ENCODE peak calls at places on chromosome 3, in six cellular contexts. One of them, this sample, is unnamed.

GRCh38 chr3:194879991-194880939 is 194.6 kb downstream of the FAM43A start:
- DNase-seq in Right ventricle myocardium superior: peak; percentile 87
- DNase-seq in stimulated activated CD4-positive, alpha-beta T cell treated with anti-CD3 and anti-CD28 coated beads, Interleukin-1b, Interleukin-23, amount 100 ng/mL, for 4 hours: no peak
- DNase-seq in stimulated activated CD8-positive, alpha-beta memory T cell treated with anti-CD3 and anti-CD28 coated beads, Interleukin-15, amount 100 ng/mL, for 24 hours: no peak
- DNase-seq in effector memory CD4-positive, alpha-beta T cell: no peak
- DNase-seq in lower lobe of right lung: no peak
- DNase-seq in this sample: peak; percentile 81

GRCh38 chr3:101038393-101038792 is 45.2 kb upstream of the ABI3BP start:
- DNase-seq in Right ventricle myocardium superior: no peak
- DNase-seq in stimulated activated CD4-positive, alpha-beta T cell treated with anti-CD3 and anti-CD28 coated beads, Interleukin-1b, Interleukin-23, amount 100 ng/mL, for 4 hours: no peak
- DNase-seq in stimulated activated CD8-positive, alpha-beta memory T cell treated with anti-CD3 and anti-CD28 coated beads, Interleukin-15, amount 100 ng/mL, for 24 hours: no peak
- DNase-seq in effector memory CD4-positive, alpha-beta T cell: no peak
- DNase-seq in lower lobe of right lung: no peak
- DNase-seq in this sample: no peak

GRCh38 chr3:47464603-47465002 is 11.1 kb downstream of the SCAP start:
- DNase-seq in Right ventricle myocardium superior: no peak
- DNase-seq in stimulated activated CD4-positive, alpha-beta T cell treated with anti-CD3 and anti-CD28 coated beads, Interleukin-1b, Interleukin-23, amount 100 ng/mL, for 4 hours: no peak
- DNase-seq in stimulated activated CD8-positive, alpha-beta memory T cell treated with anti-CD3 and anti-CD28 coated beads, Interleukin-15, amount 100 ng/mL, for 24 hours: no peak
- DNase-seq in effector memory CD4-positive, alpha-beta T cell: no peak
- DNase-seq in lower lobe of right lung: no peak
- DNase-seq in this sample: no peak

GRCh38 chr3:154095832-154096421 is 25.3 kb upstream of the ARHGEF26 start:
- DNase-seq in Right ventricle myocardium superior: no peak
- DNase-seq in stimulated activated CD4-positive, alpha-beta T cell treated with anti-CD3 and anti-CD28 coated beads, Interleukin-1b, Interleukin-23, amount 100 ng/mL, for 4 hours: no peak
- DNase-seq in stimulated activated CD8-positive, alpha-beta memory T cell treated with anti-CD3 and anti-CD28 coated beads, Interleukin-15, amount 100 ng/mL, for 24 hours: no peak
- DNase-seq in effector memory CD4-positive, alpha-beta T cell: no peak
- DNase-seq in lower lobe of right lung: no peak
- DNase-seq in this sample: no peak

GRCh38 chr3:192772495-192772894 is 45.2 kb upstream of the FGF12 start:
- DNase-seq in Right ventricle myocardium superior: peak; percentile 61
- DNase-seq in stimulated activated CD4-positive, alpha-beta T cell treated with anti-CD3 and anti-CD28 coated beads, Interleukin-1b, Interleukin-23, amount 100 ng/mL, for 4 hours: no peak
- DNase-seq in stimulated activated CD8-positive, alpha-beta memory T cell treated with anti-CD3 and anti-CD28 coated beads, Interleukin-15, amount 100 ng/mL, for 24 hours: no peak
- DNase-seq in effector memory CD4-positive, alpha-beta T cell: no peak
- DNase-seq in lower lobe of right lung: no peak
- DNase-seq in this sample: no peak

GRCh38 chr3:177448987-177449975 is 252.0 kb upstream of the TBL1XR1 start:
- DNase-seq in Right ventricle myocardium superior: no peak
- DNase-seq in stimulated activated CD4-positive, alpha-beta T cell treated with anti-CD3 and anti-CD28 coated beads, Interleukin-1b, Interleukin-23, amount 100 ng/mL, for 4 hours: no peak
- DNase-seq in stimulated activated CD8-positive, alpha-beta memory T cell treated with anti-CD3 and anti-CD28 coated beads, Interleukin-15, amount 100 ng/mL, for 24 hours: no peak
- DNase-seq in effector memory CD4-positive, alpha-beta T cell: no peak
- DNase-seq in lower lobe of right lung: peak; percentile 72
- DNase-seq in this sample: peak; percentile 54

GRCh38 chr3:174330303-174330702 is 528.8 kb upstream of the NAALADL2 start:
- DNase-seq in Right ventricle myocardium superior: no peak
- DNase-seq in stimulated activated CD4-positive, alpha-beta T cell treated with anti-CD3 and anti-CD28 coated beads, Interleukin-1b, Interleukin-23, amount 100 ng/mL, for 4 hours: no peak
- DNase-seq in stimulated activated CD8-positive, alpha-beta memory T cell treated with anti-CD3 and anti-CD28 coated beads, Interleukin-15, amount 100 ng/mL, for 24 hours: no peak
- DNase-seq in effector memory CD4-positive, alpha-beta T cell: no peak
- DNase-seq in lower lobe of right lung: no peak
- DNase-seq in this sample: no peak

GRCh38 chr3:49618412-49618811 is 55.7 kb upstream of the APEH start:
- DNase-seq in Right ventricle myocardium superior: no peak
- DNase-seq in stimulated activated CD4-positive, alpha-beta T cell treated with anti-CD3 and anti-CD28 coated beads, Interleukin-1b, Interleukin-23, amount 100 ng/mL, for 4 hours: no peak
- DNase-seq in stimulated activated CD8-positive, alpha-beta memory T cell treated with anti-CD3 and anti-CD28 coated beads, Interleukin-15, amount 100 ng/mL, for 24 hours: no peak
- DNase-seq in effector memory CD4-positive, alpha-beta T cell: no peak
- DNase-seq in lower lobe of right lung: no peak
- DNase-seq in this sample: no peak

GRCh38 chr3:72746412-72747411 is 101.5 kb downstream of the SHQ1 start:
- DNase-seq in Right ventricle myocardium superior: no peak
- DNase-seq in stimulated activated CD4-positive, alpha-beta T cell treated with anti-CD3 and anti-CD28 coated beads, Interleukin-1b, Interleukin-23, amount 100 ng/mL, for 4 hours: no peak
- DNase-seq in stimulated activated CD8-positive, alpha-beta memory T cell treated with anti-CD3 and anti-CD28 coated beads, Interleukin-15, amount 100 ng/mL, for 24 hours: no peak
- DNase-seq in effector memory CD4-positive, alpha-beta T cell: no peak
- DNase-seq in lower lobe of right lung: no peak
- DNase-seq in this sample: no peak

GRCh38 chr3:129503387-129504010 is 24.9 kb upstream of the RHO start:
- DNase-seq in Right ventricle myocardium superior: no peak
- DNase-seq in stimulated activated CD4-positive, alpha-beta T cell treated with anti-CD3 and anti-CD28 coated beads, Interleukin-1b, Interleukin-23, amount 100 ng/mL, for 4 hours: no peak
- DNase-seq in stimulated activated CD8-positive, alpha-beta memory T cell treated with anti-CD3 and anti-CD28 coated beads, Interleukin-15, amount 100 ng/mL, for 24 hours: no peak
- DNase-seq in effector memory CD4-positive, alpha-beta T cell: no peak
- DNase-seq in lower lobe of right lung: no peak
- DNase-seq in this sample: peak; percentile 21

GRCh38 chr3:46922871-46923558 is 45.5 kb downstream of the PTH1R start:
- DNase-seq in Right ventricle myocardium superior: no peak
- DNase-seq in stimulated activated CD4-positive, alpha-beta T cell treated with anti-CD3 and anti-CD28 coated beads, Interleukin-1b, Interleukin-23, amount 100 ng/mL, for 4 hours: no peak
- DNase-seq in stimulated activated CD8-positive, alpha-beta memory T cell treated with anti-CD3 and anti-CD28 coated beads, Interleukin-15, amount 100 ng/mL, for 24 hours: no peak
- DNase-seq in effector memory CD4-positive, alpha-beta T cell: no peak
- DNase-seq in lower lobe of right lung: peak; percentile 38
- DNase-seq in this sample: peak; percentile 74

GRCh38 chr3:151425640-151426336 is 35.1 kb downstream of the IGSF10 start:
- DNase-seq in Right ventricle myocardium superior: no peak
- DNase-seq in stimulated activated CD4-positive, alpha-beta T cell treated with anti-CD3 and anti-CD28 coated beads, Interleukin-1b, Interleukin-23, amount 100 ng/mL, for 4 hours: no peak
- DNase-seq in stimulated activated CD8-positive, alpha-beta memory T cell treated with anti-CD3 and anti-CD28 coated beads, Interleukin-15, amount 100 ng/mL, for 24 hours: no peak
- DNase-seq in effector memory CD4-positive, alpha-beta T cell: no peak
- DNase-seq in lower lobe of right lung: no peak
- DNase-seq in this sample: no peak

GRCh38 chr3:64327039-64327804 is 102.0 kb upstream of the PRICKLE2 start:
- DNase-seq in Right ventricle myocardium superior: peak; percentile 79
- DNase-seq in stimulated activated CD4-positive, alpha-beta T cell treated with anti-CD3 and anti-CD28 coated beads, Interleukin-1b, Interleukin-23, amount 100 ng/mL, for 4 hours: no peak
- DNase-seq in stimulated activated CD8-positive, alpha-beta memory T cell treated with anti-CD3 and anti-CD28 coated beads, Interleukin-15, amount 100 ng/mL, for 24 hours: no peak
- DNase-seq in effector memory CD4-positive, alpha-beta T cell: no peak
- DNase-seq in lower lobe of right lung: no peak
- DNase-seq in this sample: peak; percentile 89

GRCh38 chr3:45992820-45993219 is 2.8 kb downstream of the FYCO1 start:
- DNase-seq in Right ventricle myocardium superior: no peak
- DNase-seq in stimulated activated CD4-positive, alpha-beta T cell treated with anti-CD3 and anti-CD28 coated beads, Interleukin-1b, Interleukin-23, amount 100 ng/mL, for 4 hours: no peak
- DNase-seq in stimulated activated CD8-positive, alpha-beta memory T cell treated with anti-CD3 and anti-CD28 coated beads, Interleukin-15, amount 100 ng/mL, for 24 hours: no peak
- DNase-seq in effector memory CD4-positive, alpha-beta T cell: no peak
- DNase-seq in lower lobe of right lung: no peak
- DNase-seq in this sample: no peak

GRCh38 chr3:58088501-58088900 is 80.3 kb downstream of the FLNB start:
- DNase-seq in Right ventricle myocardium superior: no peak
- DNase-seq in stimulated activated CD4-positive, alpha-beta T cell treated with anti-CD3 and anti-CD28 coated beads, Interleukin-1b, Interleukin-23, amount 100 ng/mL, for 4 hours: no peak
- DNase-seq in stimulated activated CD8-positive, alpha-beta memory T cell treated with anti-CD3 and anti-CD28 coated beads, Interleukin-15, amount 100 ng/mL, for 24 hours: no peak
- DNase-seq in effector memory CD4-positive, alpha-beta T cell: no peak
- DNase-seq in lower lobe of right lung: no peak
- DNase-seq in this sample: no peak

GRCh38 chr3:12299026-12299425 is 10.2 kb downstream of the PPARG start:
- DNase-seq in Right ventricle myocardium superior: no peak
- DNase-seq in stimulated activated CD4-positive, alpha-beta T cell treated with anti-CD3 and anti-CD28 coated beads, Interleukin-1b, Interleukin-23, amount 100 ng/mL, for 4 hours: no peak
- DNase-seq in stimulated activated CD8-positive, alpha-beta memory T cell treated with anti-CD3 and anti-CD28 coated beads, Interleukin-15, amount 100 ng/mL, for 24 hours: no peak
- DNase-seq in effector memory CD4-positive, alpha-beta T cell: no peak
- DNase-seq in lower lobe of right lung: no peak
- DNase-seq in this sample: no peak

GRCh38 chr3:15948403-15948802 is 150.6 kb upstream of the ANKRD28 start:
- DNase-seq in Right ventricle myocardium superior: no peak
- DNase-seq in stimulated activated CD4-positive, alpha-beta T cell treated with anti-CD3 and anti-CD28 coated beads, Interleukin-1b, Interleukin-23, amount 100 ng/mL, for 4 hours: no peak
- DNase-seq in stimulated activated CD8-positive, alpha-beta memory T cell treated with anti-CD3 and anti-CD28 coated beads, Interleukin-15, amount 100 ng/mL, for 24 hours: no peak
- DNase-seq in effector memory CD4-positive, alpha-beta T cell: no peak
- DNase-seq in lower lobe of right lung: no peak
- DNase-seq in this sample: no peak